ENCODE peak calls at places on chromosomes 16 and 17, in five cellular contexts. C is tibial artery, S is A549, X is K562, U is heart left ventricle. A is an unnamed sample.

GRCh38 chr16:74865922-74866598 is 91.4 kb upstream of the FA2H start:
- DNase-seq in U (no peak), C (no peak), X (no peak), S (no peak), A (no peak)

GRCh38 chr16:81473561-81473960 is 29.0 kb downstream of the CMIP start:
- DNase-seq in S (no peak), U (no peak), X (no peak), C (no peak), A (no peak)

GRCh38 chr17:5783851-5784250 is 199.5 kb upstream of the NLRP1 start:
- DNase-seq in C (peak; percentile 7), X (no peak), U (no peak), S (no peak), A (no peak)

GRCh38 chr16:16137110-16137509 is 86.2 kb downstream of the ABCC6 start:
- DNase-seq in S (no peak), C (no peak), X (no peak), U (no peak), A (no peak)

GRCh38 chr16:582614-583331 is 7.1 kb upstream of the RAB40C start:
- DNase-seq in X (no peak), U (no peak), S (no peak), C (no peak), A (no peak)

GRCh38 chr16:31416371-31416770 is 11.8 kb downstream of the COX6A2 start:
- DNase-seq in C (no peak), X (no peak), U (no peak), S (no peak), A (no peak)

GRCh38 chr17:36153887-36154576 is 22.4 kb downstream of the TBC1D3B start:
- DNase-seq in S (no peak), U (no peak), C (no peak), X (no peak), A (no peak)

GRCh38 chr17:49557204-49558024 is 18.3 kb upstream of the NXPH3 start:
- DNase-seq in X (peak; percentile 53), C (peak; percentile 33), U (no peak), S (peak; percentile 81), A (peak; percentile 81)

GRCh38 chr17:31490019-31490383 is 98.5 kb downstream of the RAB11FIP4 start:
- DNase-seq in X (no peak), C (no peak), S (no peak), U (no peak), A (no peak)

GRCh38 chr17:31492206-31492605 is 100.7 kb downstream of the RAB11FIP4 start:
- DNase-seq in X (no peak), S (no peak), C (no peak), U (no peak), A (no peak)

GRCh38 chr17:31491794-31492171 is 100.3 kb downstream of the RAB11FIP4 start:
- DNase-seq in C (no peak), S (no peak), U (no peak), X (no peak), A (peak; percentile 72)

GRCh38 chr17:31489295-31490018 is 98.0 kb downstream of the RAB11FIP4 start:
- DNase-seq in C (no peak), X (peak; percentile 79), S (no peak), U (no peak), A (no peak)

GRCh38 chr17:31490991-31491793 is 99.7 kb downstream of the RAB11FIP4 start:
- DNase-seq in S (no peak), C (no peak), U (no peak), X (no peak), A (no peak)
- H3K4me1 ChIP-seq in S (peaks cover 12% of the 10 kb centered on the region), C (peaks cover 17% of the 10 kb centered on the region), U (peaks cover 10% of the 10 kb centered on the region), X (peaks cover 74% of the 10 kb centered on the region), A (no peaks in the 10 kb centered on the region)

GRCh38 chr17:45283711-45284110 is 21.8 kb upstream of the SPATA32 start:
- DNase-seq in S (no peak), C (no peak), U (no peak), X (no peak), A (no peak)
- H3K9me3 ChIP-seq in S (no peaks in the 10 kb centered on the region), C (no peaks in the 10 kb centered on the region), U (no peaks in the 10 kb centered on the region), X (no peaks in the 10 kb centered on the region), A (no peaks in the 10 kb centered on the region)

GRCh38 chr16:67959930-67960329 is 8.5 kb downstream of the SLC12A4 start:
- DNase-seq in S (no peak), X (no peak), U (no peak), C (no peak), A (no peak)
- H3K4me1 ChIP-seq in S (no peaks in the 10 kb centered on the region), X (peaks cover 35% of the 10 kb centered on the region), U (peaks cover 67% of the 10 kb centered on the region), C (peaks cover 42% of the 10 kb centered on the region), A (no peaks in the 10 kb centered on the region)

GRCh38 chr17:82950525-82951102 is 110.8 kb upstream of the ZNF750 start:
- DNase-seq in S (no peak), C (peak; percentile 12), U (no peak), X (no peak), A (no peak)
- H3K9me3 ChIP-seq in S (peaks cover 95% of the 10 kb centered on the region), C (no peaks in the 10 kb centered on the region), U (no peaks in the 10 kb centered on the region), X (peaks cover 5% of the 10 kb centered on the region), A (peaks cover 40% of the 10 kb centered on the region)